ENCODE peak calls at places on chromosomes 12 and 14, in eight cellular contexts. One of them, this sample, is unnamed.

GRCh38 chr14:68795602-68796417 is 2.9 kb upstream of the ZFP36L1 start:
- DNase-seq in nucleus accumbens: peak
- DNase-seq in activated CD4-positive, alpha-beta T cell treated with anti-CD3 and anti-CD28 coated beads, Interleukin-2, amount 50 U/mL, for 48 hours: peak
- DNase-seq in kidney: peak
- DNase-seq in T-helper 1 cell: peak
- DNase-seq in fibroblast of pulmonary artery: peak
- DNase-seq in activated CD8-positive, alpha-beta T cell treated with anti-CD3 and anti-CD28 coated beads for 36 hours: peak
- DNase-seq in amniotic epithelial cell: peak
- DNase-seq in this sample: peak

GRCh38 chr14:102182901-102183619 is 43.4 kb downstream of the WDR20 start:
- DNase-seq in nucleus accumbens: no peak
- DNase-seq in activated CD8-positive, alpha-beta T cell treated with anti-CD3 and anti-CD28 coated beads for 36 hours: no peak
- DNase-seq in activated CD4-positive, alpha-beta T cell treated with anti-CD3 and anti-CD28 coated beads, Interleukin-2, amount 50 U/mL, for 48 hours: no peak
- DNase-seq in fibroblast of pulmonary artery: no peak
- DNase-seq in kidney: no peak
- DNase-seq in T-helper 1 cell: no peak
- DNase-seq in amniotic epithelial cell: no peak
- DNase-seq in this sample: no peak

GRCh38 chr12:1575287-1575798 is 19.0 kb downstream of the FBXL14 start:
- DNase-seq in activated CD8-positive, alpha-beta T cell treated with anti-CD3 and anti-CD28 coated beads for 36 hours: no peak
- DNase-seq in activated CD4-positive, alpha-beta T cell treated with anti-CD3 and anti-CD28 coated beads, Interleukin-2, amount 50 U/mL, for 48 hours: no peak
- DNase-seq in nucleus accumbens: no peak
- DNase-seq in amniotic epithelial cell: peak
- DNase-seq in fibroblast of pulmonary artery: no peak
- DNase-seq in T-helper 1 cell: no peak
- DNase-seq in kidney: no peak
- DNase-seq in this sample: no peak

GRCh38 chr14:24595046-24595808 is 14.3 kb downstream of the GZMH start:
- DNase-seq in fibroblast of pulmonary artery: no peak
- DNase-seq in T-helper 1 cell: no peak
- DNase-seq in amniotic epithelial cell: no peak
- DNase-seq in nucleus accumbens: no peak
- DNase-seq in activated CD8-positive, alpha-beta T cell treated with anti-CD3 and anti-CD28 coated beads for 36 hours: no peak
- DNase-seq in kidney: no peak
- DNase-seq in activated CD4-positive, alpha-beta T cell treated with anti-CD3 and anti-CD28 coated beads, Interleukin-2, amount 50 U/mL, for 48 hours: no peak
- DNase-seq in this sample: no peak

GRCh38 chr14:103281496-103282231 is 52.4 kb upstream of the EIF5 start:
- DNase-seq in activated CD8-positive, alpha-beta T cell treated with anti-CD3 and anti-CD28 coated beads for 36 hours: no peak
- DNase-seq in kidney: peak
- DNase-seq in fibroblast of pulmonary artery: peak
- DNase-seq in nucleus accumbens: no peak
- DNase-seq in activated CD4-positive, alpha-beta T cell treated with anti-CD3 and anti-CD28 coated beads, Interleukin-2, amount 50 U/mL, for 48 hours: no peak
- DNase-seq in amniotic epithelial cell: peak
- DNase-seq in T-helper 1 cell: no peak
- DNase-seq in this sample: no peak

GRCh38 chr12:6925543-6926279 is 2.0 kb upstream of the ATN1 start:
- DNase-seq in nucleus accumbens: peak
- DNase-seq in activated CD8-positive, alpha-beta T cell treated with anti-CD3 and anti-CD28 coated beads for 36 hours: no peak
- DNase-seq in activated CD4-positive, alpha-beta T cell treated with anti-CD3 and anti-CD28 coated beads, Interleukin-2, amount 50 U/mL, for 48 hours: no peak
- DNase-seq in fibroblast of pulmonary artery: peak
- DNase-seq in kidney: peak
- DNase-seq in amniotic epithelial cell: peak
- DNase-seq in T-helper 1 cell: no peak
- DNase-seq in this sample: no peak

GRCh38 chr14:77251870-77252269 is 19.1 kb downstream of the NGB start:
- DNase-seq in nucleus accumbens: no peak
- DNase-seq in kidney: no peak
- DNase-seq in amniotic epithelial cell: no peak
- DNase-seq in fibroblast of pulmonary artery: no peak
- DNase-seq in T-helper 1 cell: no peak
- DNase-seq in activated CD4-positive, alpha-beta T cell treated with anti-CD3 and anti-CD28 coated beads, Interleukin-2, amount 50 U/mL, for 48 hours: no peak
- DNase-seq in activated CD8-positive, alpha-beta T cell treated with anti-CD3 and anti-CD28 coated beads for 36 hours: no peak
- DNase-seq in this sample: no peak

GRCh38 chr12:76586764-76587395 is 27.3 kb upstream of the OSBPL8 start:
- DNase-seq in nucleus accumbens: no peak
- DNase-seq in T-helper 1 cell: no peak
- DNase-seq in activated CD4-positive, alpha-beta T cell treated with anti-CD3 and anti-CD28 coated beads, Interleukin-2, amount 50 U/mL, for 48 hours: no peak
- DNase-seq in amniotic epithelial cell: peak
- DNase-seq in activated CD8-positive, alpha-beta T cell treated with anti-CD3 and anti-CD28 coated beads for 36 hours: peak
- DNase-seq in kidney: no peak
- DNase-seq in fibroblast of pulmonary artery: peak
- DNase-seq in this sample: peak

GRCh38 chr12:120242971-120243699 is 22.4 kb downstream of the PXN start:
- DNase-seq in T-helper 1 cell: no peak
- DNase-seq in kidney: no peak
- DNase-seq in fibroblast of pulmonary artery: no peak
- DNase-seq in activated CD4-positive, alpha-beta T cell treated with anti-CD3 and anti-CD28 coated beads, Interleukin-2, amount 50 U/mL, for 48 hours: no peak
- DNase-seq in amniotic epithelial cell: no peak
- DNase-seq in nucleus accumbens: no peak
- DNase-seq in activated CD8-positive, alpha-beta T cell treated with anti-CD3 and anti-CD28 coated beads for 36 hours: no peak
- DNase-seq in this sample: no peak

GRCh38 chr14:90140298-90140955 is 78.6 kb downstream of the KCNK13 start:
- DNase-seq in activated CD8-positive, alpha-beta T cell treated with anti-CD3 and anti-CD28 coated beads for 36 hours: no peak
- DNase-seq in nucleus accumbens: no peak
- DNase-seq in fibroblast of pulmonary artery: peak
- DNase-seq in kidney: no peak
- DNase-seq in amniotic epithelial cell: no peak
- DNase-seq in activated CD4-positive, alpha-beta T cell treated with anti-CD3 and anti-CD28 coated beads, Interleukin-2, amount 50 U/mL, for 48 hours: no peak
- DNase-seq in T-helper 1 cell: no peak
- DNase-seq in this sample: no peak

GRCh38 chr12:14239350-14239934 is 126.0 kb upstream of the ATF7IP start:
- DNase-seq in activated CD4-positive, alpha-beta T cell treated with anti-CD3 and anti-CD28 coated beads, Interleukin-2, amount 50 U/mL, for 48 hours: no peak
- DNase-seq in activated CD8-positive, alpha-beta T cell treated with anti-CD3 and anti-CD28 coated beads for 36 hours: peak
- DNase-seq in nucleus accumbens: no peak
- DNase-seq in amniotic epithelial cell: peak
- DNase-seq in T-helper 1 cell: no peak
- DNase-seq in kidney: no peak
- DNase-seq in fibroblast of pulmonary artery: peak
- DNase-seq in this sample: peak

GRCh38 chr12:25800101-25800500 is 158.4 kb upstream of the RASSF8 start:
- DNase-seq in nucleus accumbens: no peak
- DNase-seq in activated CD8-positive, alpha-beta T cell treated with anti-CD3 and anti-CD28 coated beads for 36 hours: no peak
- DNase-seq in amniotic epithelial cell: no peak
- DNase-seq in T-helper 1 cell: no peak
- DNase-seq in fibroblast of pulmonary artery: no peak
- DNase-seq in kidney: no peak
- DNase-seq in activated CD4-positive, alpha-beta T cell treated with anti-CD3 and anti-CD28 coated beads, Interleukin-2, amount 50 U/mL, for 48 hours: no peak
- DNase-seq in this sample: no peak

GRCh38 chr12:91492648-91493047 is 310.0 kb upstream of the DCN start:
- DNase-seq in activated CD4-positive, alpha-beta T cell treated with anti-CD3 and anti-CD28 coated beads, Interleukin-2, amount 50 U/mL, for 48 hours: no peak
- DNase-seq in nucleus accumbens: no peak
- DNase-seq in fibroblast of pulmonary artery: peak
- DNase-seq in amniotic epithelial cell: no peak
- DNase-seq in activated CD8-positive, alpha-beta T cell treated with anti-CD3 and anti-CD28 coated beads for 36 hours: no peak
- DNase-seq in T-helper 1 cell: no peak
- DNase-seq in kidney: no peak
- DNase-seq in this sample: no peak

GRCh38 chr12:67107751-67108269 is 161.3 kb upstream of the CAND1 start:
- DNase-seq in fibroblast of pulmonary artery: no peak
- DNase-seq in kidney: no peak
- DNase-seq in nucleus accumbens: no peak
- DNase-seq in activated CD8-positive, alpha-beta T cell treated with anti-CD3 and anti-CD28 coated beads for 36 hours: no peak
- DNase-seq in amniotic epithelial cell: no peak
- DNase-seq in T-helper 1 cell: no peak
- DNase-seq in activated CD4-positive, alpha-beta T cell treated with anti-CD3 and anti-CD28 coated beads, Interleukin-2, amount 50 U/mL, for 48 hours: no peak
- DNase-seq in this sample: no peak

GRCh38 chr14:89534896-89535615 is 118.0 kb upstream of the FOXN3 start:
- DNase-seq in amniotic epithelial cell: peak
- DNase-seq in T-helper 1 cell: no peak
- DNase-seq in activated CD8-positive, alpha-beta T cell treated with anti-CD3 and anti-CD28 coated beads for 36 hours: no peak
- DNase-seq in fibroblast of pulmonary artery: peak
- DNase-seq in nucleus accumbens: no peak
- DNase-seq in activated CD4-positive, alpha-beta T cell treated with anti-CD3 and anti-CD28 coated beads, Interleukin-2, amount 50 U/mL, for 48 hours: no peak
- DNase-seq in kidney: no peak
- DNase-seq in this sample: no peak

This sample was measured in stimulated activated CD8-positive, alpha-beta memory T cell treated with anti-CD3 and anti-CD28 coated beads, Interleukin-4, amount 100 ng/mL, for 48 hours.